ENCODE peak calls at places on chromosomes 11 and 22, in nine cellular contexts. One of them, this sample, is unnamed. For H3K4me1 and H3K27me3, the result is how much of the 10 kb centered on the place peaks cover.

GRCh38 chr11:134202661-134203060 is 21.1 kb downstream of the NCAPD3 start:
- DNase-seq in GM23248: no peak
- DNase-seq in spleen: no peak
- DNase-seq in CD4-positive, alpha-beta memory T cell: no peak
- DNase-seq in effector memory CD4-positive, alpha-beta T cell: no peak
- DNase-seq in colonic mucosa: no peak
- DNase-seq in lung: no peak
- DNase-seq in body of pancreas: no peak
- DNase-seq in heart right ventricle: no peak
- DNase-seq in this sample: no peak

GRCh38 chr11:2521081-2521480 is 76.3 kb downstream of the KCNQ1 start:
- DNase-seq in heart right ventricle: peak
- DNase-seq in GM23248: no peak
- DNase-seq in body of pancreas: no peak
- DNase-seq in effector memory CD4-positive, alpha-beta T cell: no peak
- DNase-seq in CD4-positive, alpha-beta memory T cell: no peak
- DNase-seq in lung: no peak
- DNase-seq in colonic mucosa: peak
- DNase-seq in spleen: peak
- DNase-seq in this sample: no peak

GRCh38 chr11:88164320-88164719 is 10.9 kb downstream of the RAB38 start:
- DNase-seq in CD4-positive, alpha-beta memory T cell: no peak
- DNase-seq in spleen: no peak
- DNase-seq in effector memory CD4-positive, alpha-beta T cell: no peak
- DNase-seq in GM23248: no peak
- DNase-seq in heart right ventricle: no peak
- DNase-seq in body of pancreas: no peak
- DNase-seq in colonic mucosa: no peak
- DNase-seq in lung: no peak
- DNase-seq in this sample: no peak

GRCh38 chr11:84398017-84398626 is 1112.0 kb upstream of the CCDC90B start:
- DNase-seq in colonic mucosa: no peak
- DNase-seq in heart right ventricle: no peak
- DNase-seq in body of pancreas: peak
- DNase-seq in lung: no peak
- DNase-seq in spleen: no peak
- DNase-seq in GM23248: peak
- DNase-seq in effector memory CD4-positive, alpha-beta T cell: no peak
- DNase-seq in CD4-positive, alpha-beta memory T cell: no peak
- DNase-seq in this sample: peak

GRCh38 chr11:2265396-2265795 is 5.0 kb downstream of the ASCL2 start:
- DNase-seq in CD4-positive, alpha-beta memory T cell: no peak
- DNase-seq in lung: peak
- DNase-seq in heart right ventricle: no peak
- DNase-seq in GM23248: no peak
- DNase-seq in colonic mucosa: peak
- DNase-seq in spleen: no peak
- DNase-seq in effector memory CD4-positive, alpha-beta T cell: no peak
- DNase-seq in body of pancreas: no peak
- DNase-seq in this sample: no peak

GRCh38 chr11:134067486-134067885 is 1.4 kb upstream of the JAM3 start:
- DNase-seq in GM23248: no peak
- DNase-seq in heart right ventricle: no peak
- DNase-seq in lung: no peak
- DNase-seq in spleen: no peak
- DNase-seq in body of pancreas: no peak
- DNase-seq in effector memory CD4-positive, alpha-beta T cell: no peak
- DNase-seq in CD4-positive, alpha-beta memory T cell: no peak
- DNase-seq in colonic mucosa: no peak
- DNase-seq in this sample: no peak

GRCh38 chr11:69348414-69349235 is 54.7 kb downstream of the MYEOV start:
- DNase-seq in heart right ventricle: no peak
- DNase-seq in colonic mucosa: peak
- DNase-seq in GM23248: no peak
- DNase-seq in lung: peak
- DNase-seq in body of pancreas: no peak
- DNase-seq in CD4-positive, alpha-beta memory T cell: no peak
- DNase-seq in spleen: no peak
- DNase-seq in effector memory CD4-positive, alpha-beta T cell: no peak
- DNase-seq in this sample: no peak

GRCh38 chr11:69218946-69219720 is 63.4 kb downstream of the SMIM38 start:
- DNase-seq in colonic mucosa: no peak
- DNase-seq in body of pancreas: peak
- DNase-seq in CD4-positive, alpha-beta memory T cell: no peak
- DNase-seq in heart right ventricle: no peak
- DNase-seq in effector memory CD4-positive, alpha-beta T cell: no peak
- DNase-seq in GM23248: no peak
- DNase-seq in lung: no peak
- DNase-seq in spleen: no peak
- DNase-seq in this sample: no peak

GRCh38 chr11:70877151-70877550 is 375.2 kb downstream of the SHANK2 start:
- DNase-seq in spleen: no peak
- DNase-seq in effector memory CD4-positive, alpha-beta T cell: no peak
- DNase-seq in heart right ventricle: no peak
- DNase-seq in body of pancreas: no peak
- DNase-seq in lung: no peak
- DNase-seq in GM23248: no peak
- DNase-seq in colonic mucosa: no peak
- DNase-seq in CD4-positive, alpha-beta memory T cell: no peak
- DNase-seq in this sample: no peak

GRCh38 chr11:103988595-103988969 is 47.9 kb upstream of the DDI1 start:
- DNase-seq in GM23248: peak
- DNase-seq in CD4-positive, alpha-beta memory T cell: no peak
- DNase-seq in lung: no peak
- DNase-seq in colonic mucosa: no peak
- DNase-seq in spleen: no peak
- DNase-seq in body of pancreas: no peak
- DNase-seq in heart right ventricle: no peak
- DNase-seq in effector memory CD4-positive, alpha-beta T cell: no peak
- DNase-seq in this sample: peak

GRCh38 chr11:66593650-66594049 is 665 bp downstream of the CCS start:
- DNase-seq in spleen: no peak
- DNase-seq in effector memory CD4-positive, alpha-beta T cell: no peak
- DNase-seq in heart right ventricle: no peak
- DNase-seq in GM23248: peak
- DNase-seq in body of pancreas: no peak
- DNase-seq in CD4-positive, alpha-beta memory T cell: no peak
- DNase-seq in lung: no peak
- DNase-seq in colonic mucosa: peak
- DNase-seq in this sample: no peak
- H3K4me1 ChIP-seq in spleen: under half
- H3K4me1 ChIP-seq in effector memory CD4-positive, alpha-beta T cell: under half
- H3K4me1 ChIP-seq in heart right ventricle: under half
- H3K4me1 ChIP-seq in GM23248: under half
- H3K4me1 ChIP-seq in body of pancreas: under half
- H3K4me1 ChIP-seq in CD4-positive, alpha-beta memory T cell: under half
- H3K4me1 ChIP-seq in lung: under half
- H3K4me1 ChIP-seq in colonic mucosa: under half
- H3K4me1 ChIP-seq in this sample: under half

DNA sequence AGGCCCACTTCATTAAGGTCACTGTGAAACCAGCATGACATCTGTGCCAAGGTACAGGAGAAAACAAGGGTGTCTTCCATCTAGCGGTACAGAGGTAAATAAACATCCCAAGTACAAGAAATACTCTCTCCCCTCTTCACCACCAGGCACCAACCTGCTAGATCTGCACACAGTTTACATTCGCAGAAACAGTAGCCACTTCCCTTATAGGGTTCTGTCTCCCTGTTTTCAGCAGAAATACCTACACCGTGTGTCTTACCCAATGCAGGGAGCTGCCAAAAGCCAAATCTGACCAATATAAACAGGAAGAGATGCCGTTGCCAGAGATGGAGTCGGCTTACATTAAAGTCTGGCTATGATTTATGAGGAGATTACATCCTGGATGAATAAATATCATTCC is 1.2 kb downstream of the SCN4B start:
- DNase-seq in heart right ventricle: no peak
- DNase-seq in effector memory CD4-positive, alpha-beta T cell: no peak
- DNase-seq in colonic mucosa: no peak
- DNase-seq in body of pancreas: no peak
- DNase-seq in GM23248: no peak
- DNase-seq in CD4-positive, alpha-beta memory T cell: no peak
- DNase-seq in lung: no peak
- DNase-seq in spleen: no peak
- DNase-seq in this sample: no peak
- H3K4me3 ChIP-seq in heart right ventricle: peak
- H3K4me3 ChIP-seq in effector memory CD4-positive, alpha-beta T cell: no peak
- H3K4me3 ChIP-seq in colonic mucosa: no peak
- H3K4me3 ChIP-seq in body of pancreas: no peak
- H3K4me3 ChIP-seq in GM23248: no peak
- H3K4me3 ChIP-seq in CD4-positive, alpha-beta memory T cell: no peak
- H3K4me3 ChIP-seq in lung: no peak
- H3K4me3 ChIP-seq in spleen: no peak
- H3K4me3 ChIP-seq in this sample: no peak

DNA sequence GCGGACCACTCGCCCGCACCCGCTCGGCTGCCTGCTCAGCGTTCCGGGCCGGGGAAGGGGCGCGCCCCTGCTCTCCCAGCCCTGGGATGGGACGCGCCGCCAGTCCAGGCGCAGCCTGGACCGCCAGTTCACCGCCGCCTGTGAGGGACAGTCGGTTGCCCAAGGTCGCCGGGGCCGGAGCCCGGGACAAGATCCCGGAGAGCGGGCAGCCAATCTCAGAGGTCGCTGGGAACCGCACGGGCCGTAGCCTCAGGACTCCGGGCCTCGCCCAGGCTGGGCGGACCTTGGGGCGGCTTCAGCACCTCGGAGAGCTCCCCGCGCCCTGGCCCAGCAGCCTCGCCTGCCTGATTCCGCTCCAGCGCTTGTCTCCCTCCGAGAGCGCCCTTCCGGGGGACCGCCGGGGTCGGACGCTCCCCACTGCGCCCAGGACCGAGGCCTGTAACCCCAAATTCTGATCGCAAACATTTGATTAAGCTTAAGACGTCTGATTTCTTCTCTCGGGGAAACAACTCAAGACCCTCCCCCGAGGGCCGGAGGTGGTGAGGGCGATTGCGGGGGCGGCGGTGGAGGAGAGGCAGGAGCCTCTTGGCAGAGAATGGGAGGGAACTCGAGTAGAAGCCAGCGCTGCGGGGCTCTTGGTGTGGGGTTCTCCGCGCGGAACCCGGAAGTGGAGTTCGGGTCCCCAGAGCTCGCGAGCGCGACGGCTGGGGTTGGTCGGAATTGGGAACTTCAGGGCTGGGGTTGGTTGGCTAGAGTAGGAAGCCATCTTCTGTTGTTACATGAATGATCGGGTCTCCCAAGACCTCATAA is 1.1 kb upstream of the CHRM4 start:
- DNase-seq in colonic mucosa: peak
- DNase-seq in effector memory CD4-positive, alpha-beta T cell: peak
- DNase-seq in GM23248: peak
- DNase-seq in spleen: peak
- DNase-seq in body of pancreas: peak
- DNase-seq in heart right ventricle: peak
- DNase-seq in CD4-positive, alpha-beta memory T cell: peak
- DNase-seq in lung: peak
- DNase-seq in this sample: peak
- H3K27me3 ChIP-seq in colonic mucosa: half or more
- H3K27me3 ChIP-seq in effector memory CD4-positive, alpha-beta T cell: under half
- H3K27me3 ChIP-seq in GM23248: under half
- H3K27me3 ChIP-seq in spleen: under half
- H3K27me3 ChIP-seq in body of pancreas: under half
- H3K27me3 ChIP-seq in heart right ventricle: under half
- H3K27me3 ChIP-seq in CD4-positive, alpha-beta memory T cell: under half
- H3K27me3 ChIP-seq in lung: under half
- H3K27me3 ChIP-seq in this sample: under half

DNA sequence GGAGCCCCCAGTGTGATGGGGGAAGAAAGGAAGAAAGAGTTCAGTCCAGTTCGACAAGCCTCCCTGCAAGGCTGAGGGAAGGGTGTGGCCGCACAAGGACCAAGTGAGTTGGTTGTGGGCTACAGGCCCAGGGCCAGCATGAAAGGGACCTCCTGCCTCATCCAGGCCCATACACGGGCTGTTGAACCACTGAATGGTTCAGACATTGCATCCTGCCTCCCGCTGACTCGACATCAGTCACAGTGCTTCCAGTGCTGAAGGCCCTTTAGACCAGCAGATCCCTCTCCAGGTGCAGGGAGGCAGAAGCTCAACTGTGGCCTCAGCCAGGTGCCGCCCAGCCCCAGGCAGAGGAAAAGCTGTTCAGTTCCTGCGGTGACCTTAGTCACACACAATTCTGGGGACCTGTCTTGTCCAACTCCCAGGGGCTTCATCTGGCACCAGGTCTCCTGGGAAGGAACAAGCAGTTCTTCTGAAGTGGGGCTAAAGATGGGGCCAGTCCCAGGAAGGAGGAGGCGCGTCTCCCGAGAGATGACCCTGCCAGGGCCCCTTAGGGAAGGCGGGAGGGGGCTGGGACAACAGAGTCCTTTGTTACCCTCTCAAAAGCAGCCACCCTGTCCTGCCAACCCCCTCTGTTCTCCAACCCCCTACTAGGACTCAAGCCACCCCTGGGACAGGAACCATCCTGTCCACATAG is 6.6 kb downstream of the ARRB1 start:
- DNase-seq in effector memory CD4-positive, alpha-beta T cell: no peak
- DNase-seq in colonic mucosa: peak
- DNase-seq in CD4-positive, alpha-beta memory T cell: no peak
- DNase-seq in spleen: no peak
- DNase-seq in body of pancreas: no peak
- DNase-seq in heart right ventricle: no peak
- DNase-seq in lung: no peak
- DNase-seq in GM23248: peak
- DNase-seq in this sample: no peak
- H3K4me1 ChIP-seq in effector memory CD4-positive, alpha-beta T cell: half or more
- H3K4me1 ChIP-seq in colonic mucosa: half or more
- H3K4me1 ChIP-seq in CD4-positive, alpha-beta memory T cell: half or more
- H3K4me1 ChIP-seq in spleen: half or more
- H3K4me1 ChIP-seq in body of pancreas: half or more
- H3K4me1 ChIP-seq in heart right ventricle: half or more
- H3K4me1 ChIP-seq in lung: under half
- H3K4me1 ChIP-seq in GM23248: under half
- H3K4me1 ChIP-seq in this sample: half or more

GRCh38 chr22:50314081-50314454 is 6.6 kb upstream of the PLXNB2 start:
- DNase-seq in spleen: no peak
- DNase-seq in lung: no peak
- DNase-seq in heart right ventricle: no peak
- DNase-seq in effector memory CD4-positive, alpha-beta T cell: no peak
- DNase-seq in GM23248: no peak
- DNase-seq in CD4-positive, alpha-beta memory T cell: no peak
- DNase-seq in colonic mucosa: no peak
- DNase-seq in body of pancreas: no peak
- DNase-seq in this sample: no peak
- H3K4me3 ChIP-seq in spleen: no peak
- H3K4me3 ChIP-seq in lung: no peak
- H3K4me3 ChIP-seq in heart right ventricle: peak
- H3K4me3 ChIP-seq in effector memory CD4-positive, alpha-beta T cell: peak
- H3K4me3 ChIP-seq in GM23248: no peak
- H3K4me3 ChIP-seq in CD4-positive, alpha-beta memory T cell: no peak
- H3K4me3 ChIP-seq in colonic mucosa: peak
- H3K4me3 ChIP-seq in body of pancreas: no peak
- H3K4me3 ChIP-seq in this sample: no peak